ENCODE peak calls at places on chromosome 14, in seven cellular contexts. U, J, T, L, Z, R and P are unnamed samples.

GRCh38 chr14:100028990-100029677 is 36.1 kb upstream of the EVL start:
- DNase-seq in R (no peak), J (no peak), U (peak), T (peak), L (no peak), Z (no peak), P (no peak)

GRCh38 chr14:91303091-91303923 is 58.8 kb upstream of the GPR68 start:
- DNase-seq in Z (no peak), U (peak), J (peak), T (peak), R (peak), L (no peak), P (no peak)

GRCh38 chr14:61640834-61641170 is 54.5 kb upstream of the HIF1A start:
- DNase-seq in U (no peak), Z (no peak), L (no peak), R (no peak), T (no peak), J (no peak), P (no peak)

GRCh38 chr14:101844752-101845151 is 83.2 kb downstream of the PPP2R5C start:
- DNase-seq in L (no peak), Z (no peak), R (no peak), J (no peak), T (no peak), U (no peak), P (no peak)

GRCh38 chr14:80587096-80587724 is 354.3 kb downstream of the CEP128 start:
- DNase-seq in Z (no peak), L (peak), R (no peak), J (peak), T (peak), U (peak), P (peak)

GRCh38 chr14:34628681-34629135 is 1.2 kb downstream of the SNX6 start:
- DNase-seq in L (no peak), R (no peak), J (no peak), U (no peak), Z (no peak), T (peak), P (no peak)

GRCh38 chr14:31070431-31070830 is 44.3 kb upstream of the STRN3 start:
- DNase-seq in U (peak), J (no peak), L (peak), Z (no peak), R (no peak), T (peak), P (peak)

GRCh38 chr14:78683206-78683605 is 513.0 kb downstream of the NRXN3 start:
- DNase-seq in T (no peak), U (no peak), L (no peak), Z (no peak), R (no peak), J (no peak), P (no peak)

GRCh38 chr14:83425138-83425537 is 1891.5 kb upstream of the SEL1L start:
- DNase-seq in R (no peak), T (peak), L (peak), U (peak), Z (no peak), J (no peak), P (no peak)

GRCh38 chr14:90773705-90774104 is 42.5 kb downstream of the TTC7B start:
- DNase-seq in J (no peak), U (no peak), Z (no peak), R (no peak), T (no peak), L (no peak), P (no peak)

GRCh38 chr14:96614528-96614927 is 112.3 kb downstream of the PAPOLA start:
- DNase-seq in R (no peak), Z (no peak), T (no peak), U (no peak), J (no peak), L (no peak), P (no peak)

GRCh38 chr14:104692939-104693315 is 3.5 kb downstream of the INF2 start:
- DNase-seq in L (no peak), Z (no peak), U (no peak), J (no peak), R (no peak), T (no peak), P (no peak)

GRCh38 chr14:87351007-87351406 is 642.0 kb downstream of the GALC start:
- DNase-seq in J (no peak), Z (no peak), T (no peak), R (no peak), U (no peak), L (no peak), P (no peak)

GRCh38 chr14:79383031-79383430 is 828.3 kb downstream of the DIO2 start:
- DNase-seq in T (no peak), J (no peak), R (no peak), L (no peak), U (no peak), Z (no peak), P (no peak)

GRCh38 chr14:105021656-105022275 is 883 bp upstream of the CDCA4 start:
- DNase-seq in L (no peak), R (no peak), U (peak), Z (peak), T (no peak), J (peak), P (peak)